ENCODE peak calls at places on chromosomes 2 and 18, in seven cellular contexts. D, N, H, P, E, M and L are unnamed samples.

GRCh38 chr18:49227456-49227855 is 233.0 kb downstream of the DYM start:
- DNase-seq in D (no peak), N (no peak), H (no peak), P (no peak), E (no peak), M (no peak), L (no peak)

GRCh38 chr2:62293490-62294212 is 97.7 kb downstream of the B3GNT2 start:
- DNase-seq in D (peak; percentile 30), N (no peak), H (no peak), P (peak; percentile 14), E (peak; percentile 90), M (no peak), L (no peak)

GRCh38 chr2:73089270-73090030 is 17.9 kb upstream of the SFXN5 start:
- DNase-seq in D (no peak), N (peak; percentile 83), H (peak; percentile 59), P (no peak), E (no peak), M (peak; percentile 100), L (no peak)

GRCh38 chr2:86078801-86079545 is 26.7 kb downstream of the POLR1A start:
- DNase-seq in D (peak; percentile 45), N (no peak), H (no peak), P (peak; percentile 57), E (no peak), M (no peak), L (no peak)

GRCh38 chr2:10222-10875 is 36.0 kb downstream of the FAM110C start:
- DNase-seq in D (peak; percentile 44), N (peak; percentile 45), H (no peak), P (no peak), E (no peak), M (no peak), L (no peak)

GRCh38 chr2:96763511-96764252 is 3.0 kb downstream of the CNNM4 start:
- DNase-seq in D (no peak), N (no peak), H (peak; percentile 57), P (peak; percentile 26), E (no peak), M (peak; percentile 12), L (no peak)

GRCh38 chr2:239946570-239947311 is 78.4 kb downstream of the NDUFA10 start:
- DNase-seq in D (no peak), N (no peak), H (no peak), P (no peak), E (peak; percentile 40), M (no peak), L (no peak)

GRCh38 chr2:23662466-23662865 is 264.5 kb downstream of the ATAD2B start:
- DNase-seq in D (no peak), N (no peak), H (no peak), P (no peak), E (no peak), M (no peak), L (no peak)

GRCh38 chr2:196601430-196602306 is 37.8 kb upstream of the CCDC150 start:
- DNase-seq in D (peak; percentile 74), N (peak; percentile 83), H (peak; percentile 91), P (no peak), E (no peak), M (peak; percentile 99), L (no peak)

GRCh38 chr2:130871843-130872242 is 35.1 kb downstream of the ARHGEF4 start:
- DNase-seq in D (no peak), N (no peak), H (no peak), P (no peak), E (no peak), M (no peak), L (no peak)

GRCh38 chr2:181957668-181958067 is 28.0 kb upstream of the PPP1R1C start:
- DNase-seq in D (no peak), N (no peak), H (no peak), P (no peak), E (no peak), M (no peak), L (no peak)

GRCh38 chr2:212032032-212032431 is 506.6 kb downstream of the ERBB4 start:
- DNase-seq in D (no peak), N (no peak), H (no peak), P (no peak), E (no peak), M (peak; percentile 69), L (no peak)

GRCh38 chr2:85308951-85309555 is 18.7 kb downstream of the TGOLN2 start:
- DNase-seq in D (peak; percentile 79), N (no peak), H (no peak), P (peak; percentile 65), E (peak; percentile 76), M (no peak), L (no peak)